ENCODE peak calls at places on chromosome 9, in six cellular contexts. One of them, this sample, is unnamed.

GRCh38 chr9:7239708-7240107 is 481.9 kb downstream of the KDM4C start:
- DNase-seq in posterior cingulate gyrus: no peak
- DNase-seq in NCI-H69: no peak
- DNase-seq in HFF-Myc: no peak
- DNase-seq in AG04450: no peak
- DNase-seq in activated T-cell treated with anti-CD3 and anti-CD28 coated beads for 24 hours: no peak
- DNase-seq in this sample: no peak

GRCh38 chr9:86721843-86722705 is 225.2 kb downstream of the GAS1 start:
- DNase-seq in activated T-cell treated with anti-CD3 and anti-CD28 coated beads for 24 hours: no peak
- DNase-seq in posterior cingulate gyrus: no peak
- DNase-seq in AG04450: peak; percentile 74
- DNase-seq in NCI-H69: no peak
- DNase-seq in HFF-Myc: peak; percentile 89
- DNase-seq in this sample: no peak

GRCh38 chr9:14531424-14532269 is 161.6 kb downstream of the ZDHHC21 start:
- DNase-seq in HFF-Myc: no peak
- DNase-seq in posterior cingulate gyrus: no peak
- DNase-seq in NCI-H69: no peak
- DNase-seq in AG04450: no peak
- DNase-seq in activated T-cell treated with anti-CD3 and anti-CD28 coated beads for 24 hours: no peak
- DNase-seq in this sample: no peak

GRCh38 chr9:99103909-99104458 is 929 bp upstream of the TGFBR1 start:
- DNase-seq in AG04450: no peak
- DNase-seq in NCI-H69: no peak
- DNase-seq in posterior cingulate gyrus: no peak
- DNase-seq in HFF-Myc: no peak
- DNase-seq in activated T-cell treated with anti-CD3 and anti-CD28 coated beads for 24 hours: no peak
- DNase-seq in this sample: no peak

GRCh38 chr9:99299214-99300102 is 77.4 kb downstream of the SEC61B start:
- DNase-seq in NCI-H69: peak; percentile 43
- DNase-seq in HFF-Myc: peak; percentile 20
- DNase-seq in AG04450: peak; percentile 33
- DNase-seq in posterior cingulate gyrus: no peak
- DNase-seq in activated T-cell treated with anti-CD3 and anti-CD28 coated beads for 24 hours: no peak
- DNase-seq in this sample: peak; percentile 58

GRCh38 chr9:4160284-4160683 is 139.6 kb downstream of the GLIS3 start:
- DNase-seq in posterior cingulate gyrus: no peak
- DNase-seq in NCI-H69: no peak
- DNase-seq in AG04450: no peak
- DNase-seq in HFF-Myc: no peak
- DNase-seq in activated T-cell treated with anti-CD3 and anti-CD28 coated beads for 24 hours: no peak
- DNase-seq in this sample: no peak

GRCh38 chr9:36040271-36040925 is 3.7 kb downstream of the RECK start:
- DNase-seq in posterior cingulate gyrus: no peak
- DNase-seq in activated T-cell treated with anti-CD3 and anti-CD28 coated beads for 24 hours: no peak
- DNase-seq in AG04450: no peak
- DNase-seq in NCI-H69: no peak
- DNase-seq in HFF-Myc: no peak
- DNase-seq in this sample: peak; percentile 38

GRCh38 chr9:127384901-127385300 is 12.1 kb upstream of the SLC2A8 start:
- DNase-seq in activated T-cell treated with anti-CD3 and anti-CD28 coated beads for 24 hours: no peak
- DNase-seq in AG04450: no peak
- DNase-seq in HFF-Myc: no peak
- DNase-seq in NCI-H69: no peak
- DNase-seq in posterior cingulate gyrus: no peak
- DNase-seq in this sample: no peak

GRCh38 chr9:128420651-128421473 is at the start of gene CERCAM:
- DNase-seq in AG04450: no peak
- DNase-seq in activated T-cell treated with anti-CD3 and anti-CD28 coated beads for 24 hours: no peak
- DNase-seq in HFF-Myc: no peak
- DNase-seq in posterior cingulate gyrus: no peak
- DNase-seq in NCI-H69: peak; percentile 78
- DNase-seq in this sample: no peak

GRCh38 chr9:19995619-19996018 is 206.8 kb upstream of the SLC24A2 start:
- DNase-seq in AG04450: no peak
- DNase-seq in HFF-Myc: no peak
- DNase-seq in NCI-H69: no peak
- DNase-seq in posterior cingulate gyrus: no peak
- DNase-seq in activated T-cell treated with anti-CD3 and anti-CD28 coated beads for 24 hours: no peak
- DNase-seq in this sample: no peak